ENCODE peak calls at places on chromosomes 16 and 17, in eight cellular contexts. One of them, this sample, is unnamed.

GRCh38 chr17:30104575-30105339 is 11.9 kb upstream of the NSRP1 start:
- DNase-seq in astrocyte: peak; percentile 52
- DNase-seq in stimulated activated CD8-positive, alpha-beta memory T cell treated with anti-CD3 and anti-CD28 coated beads, Interleukin-4, amount 100 ng/mL, for 24 hours: peak; percentile 59
- DNase-seq in pulmonary artery endothelial cell: no peak
- DNase-seq in fibroblast of mammary gland: peak; percentile 83
- DNase-seq in effector CD8-positive, alpha-beta T cell: peak; percentile 51
- DNase-seq in activated CD4-positive, alpha-beta T cell treated with anti-CD3 and anti-CD28 coated beads, Interleukin-2, amount 50 U/mL, for 1 hour: peak; percentile 64
- DNase-seq in body of pancreas: peak; percentile 88
- DNase-seq in this sample: peak; percentile 92

GRCh38 chr17:35372846-35373531 is 432 bp downstream of the SLFN11 start:
- DNase-seq in astrocyte: no peak
- DNase-seq in fibroblast of mammary gland: peak; percentile 12
- DNase-seq in stimulated activated CD8-positive, alpha-beta memory T cell treated with anti-CD3 and anti-CD28 coated beads, Interleukin-4, amount 100 ng/mL, for 24 hours: peak; percentile 12
- DNase-seq in activated CD4-positive, alpha-beta T cell treated with anti-CD3 and anti-CD28 coated beads, Interleukin-2, amount 50 U/mL, for 1 hour: no peak
- DNase-seq in body of pancreas: peak; percentile 8
- DNase-seq in pulmonary artery endothelial cell: no peak
- DNase-seq in effector CD8-positive, alpha-beta T cell: peak; percentile 25
- DNase-seq in this sample: no peak

GRCh38 chr16:27174007-27174406 is 29.3 kb upstream of the KDM8 start:
- DNase-seq in pulmonary artery endothelial cell: no peak
- DNase-seq in astrocyte: no peak
- DNase-seq in stimulated activated CD8-positive, alpha-beta memory T cell treated with anti-CD3 and anti-CD28 coated beads, Interleukin-4, amount 100 ng/mL, for 24 hours: peak; percentile 15
- DNase-seq in fibroblast of mammary gland: no peak
- DNase-seq in body of pancreas: no peak
- DNase-seq in effector CD8-positive, alpha-beta T cell: no peak
- DNase-seq in activated CD4-positive, alpha-beta T cell treated with anti-CD3 and anti-CD28 coated beads, Interleukin-2, amount 50 U/mL, for 1 hour: peak; percentile 56
- DNase-seq in this sample: no peak

GRCh38 chr17:81483862-81484194 is 28.8 kb downstream of the ACTG1 start:
- DNase-seq in stimulated activated CD8-positive, alpha-beta memory T cell treated with anti-CD3 and anti-CD28 coated beads, Interleukin-4, amount 100 ng/mL, for 24 hours: no peak
- DNase-seq in body of pancreas: no peak
- DNase-seq in effector CD8-positive, alpha-beta T cell: no peak
- DNase-seq in fibroblast of mammary gland: no peak
- DNase-seq in activated CD4-positive, alpha-beta T cell treated with anti-CD3 and anti-CD28 coated beads, Interleukin-2, amount 50 U/mL, for 1 hour: no peak
- DNase-seq in astrocyte: no peak
- DNase-seq in pulmonary artery endothelial cell: no peak
- DNase-seq in this sample: no peak

GRCh38 chr16:85947511-85948509 is 48.8 kb downstream of the IRF8 start:
- DNase-seq in pulmonary artery endothelial cell: no peak
- DNase-seq in stimulated activated CD8-positive, alpha-beta memory T cell treated with anti-CD3 and anti-CD28 coated beads, Interleukin-4, amount 100 ng/mL, for 24 hours: no peak
- DNase-seq in astrocyte: no peak
- DNase-seq in fibroblast of mammary gland: no peak
- DNase-seq in effector CD8-positive, alpha-beta T cell: no peak
- DNase-seq in activated CD4-positive, alpha-beta T cell treated with anti-CD3 and anti-CD28 coated beads, Interleukin-2, amount 50 U/mL, for 1 hour: peak; percentile 21
- DNase-seq in body of pancreas: no peak
- DNase-seq in this sample: no peak

GRCh38 chr17:79244665-79245064 is 170.0 kb downstream of the ENGASE start:
- DNase-seq in pulmonary artery endothelial cell: no peak
- DNase-seq in effector CD8-positive, alpha-beta T cell: no peak
- DNase-seq in stimulated activated CD8-positive, alpha-beta memory T cell treated with anti-CD3 and anti-CD28 coated beads, Interleukin-4, amount 100 ng/mL, for 24 hours: no peak
- DNase-seq in body of pancreas: no peak
- DNase-seq in fibroblast of mammary gland: no peak
- DNase-seq in astrocyte: no peak
- DNase-seq in activated CD4-positive, alpha-beta T cell treated with anti-CD3 and anti-CD28 coated beads, Interleukin-2, amount 50 U/mL, for 1 hour: no peak
- DNase-seq in this sample: no peak

GRCh38 chr17:18182190-18182977 is 1.2 kb upstream of the ALKBH5 start:
- DNase-seq in body of pancreas: peak; percentile 87
- DNase-seq in fibroblast of mammary gland: no peak
- DNase-seq in stimulated activated CD8-positive, alpha-beta memory T cell treated with anti-CD3 and anti-CD28 coated beads, Interleukin-4, amount 100 ng/mL, for 24 hours: no peak
- DNase-seq in activated CD4-positive, alpha-beta T cell treated with anti-CD3 and anti-CD28 coated beads, Interleukin-2, amount 50 U/mL, for 1 hour: no peak
- DNase-seq in pulmonary artery endothelial cell: no peak
- DNase-seq in astrocyte: no peak
- DNase-seq in effector CD8-positive, alpha-beta T cell: no peak
- DNase-seq in this sample: no peak

GRCh38 chr16:4882633-4883285 is 35.5 kb downstream of the UBN1 start:
- DNase-seq in astrocyte: peak; percentile 83
- DNase-seq in body of pancreas: peak; percentile 70
- DNase-seq in stimulated activated CD8-positive, alpha-beta memory T cell treated with anti-CD3 and anti-CD28 coated beads, Interleukin-4, amount 100 ng/mL, for 24 hours: no peak
- DNase-seq in activated CD4-positive, alpha-beta T cell treated with anti-CD3 and anti-CD28 coated beads, Interleukin-2, amount 50 U/mL, for 1 hour: no peak
- DNase-seq in fibroblast of mammary gland: peak; percentile 59
- DNase-seq in effector CD8-positive, alpha-beta T cell: no peak
- DNase-seq in pulmonary artery endothelial cell: no peak
- DNase-seq in this sample: peak; percentile 59

GRCh38 chr17:67800495-67800928 is 24.8 kb upstream of the BPTF start:
- DNase-seq in stimulated activated CD8-positive, alpha-beta memory T cell treated with anti-CD3 and anti-CD28 coated beads, Interleukin-4, amount 100 ng/mL, for 24 hours: peak; percentile 16
- DNase-seq in body of pancreas: peak; percentile 85
- DNase-seq in pulmonary artery endothelial cell: peak; percentile 45
- DNase-seq in activated CD4-positive, alpha-beta T cell treated with anti-CD3 and anti-CD28 coated beads, Interleukin-2, amount 50 U/mL, for 1 hour: peak; percentile 33
- DNase-seq in fibroblast of mammary gland: peak; percentile 78
- DNase-seq in astrocyte: peak; percentile 40
- DNase-seq in effector CD8-positive, alpha-beta T cell: no peak
- DNase-seq in this sample: peak; percentile 86

GRCh38 chr16:56989988-56990387 is 631 bp downstream of the NLRC5 start:
- DNase-seq in fibroblast of mammary gland: no peak
- DNase-seq in astrocyte: no peak
- DNase-seq in pulmonary artery endothelial cell: no peak
- DNase-seq in stimulated activated CD8-positive, alpha-beta memory T cell treated with anti-CD3 and anti-CD28 coated beads, Interleukin-4, amount 100 ng/mL, for 24 hours: no peak
- DNase-seq in body of pancreas: no peak
- DNase-seq in activated CD4-positive, alpha-beta T cell treated with anti-CD3 and anti-CD28 coated beads, Interleukin-2, amount 50 U/mL, for 1 hour: no peak
- DNase-seq in effector CD8-positive, alpha-beta T cell: no peak
- DNase-seq in this sample: no peak

GRCh38 chr17:49580055-49580721 is 4.5 kb downstream of the NXPH3 start:
- DNase-seq in astrocyte: no peak
- DNase-seq in activated CD4-positive, alpha-beta T cell treated with anti-CD3 and anti-CD28 coated beads, Interleukin-2, amount 50 U/mL, for 1 hour: no peak
- DNase-seq in pulmonary artery endothelial cell: no peak
- DNase-seq in fibroblast of mammary gland: no peak
- DNase-seq in effector CD8-positive, alpha-beta T cell: no peak
- DNase-seq in stimulated activated CD8-positive, alpha-beta memory T cell treated with anti-CD3 and anti-CD28 coated beads, Interleukin-4, amount 100 ng/mL, for 24 hours: no peak
- DNase-seq in body of pancreas: no peak
- DNase-seq in this sample: no peak

GRCh38 chr16:86379505-86379846 is 130.9 kb upstream of the FOXF1 start:
- DNase-seq in effector CD8-positive, alpha-beta T cell: no peak
- DNase-seq in activated CD4-positive, alpha-beta T cell treated with anti-CD3 and anti-CD28 coated beads, Interleukin-2, amount 50 U/mL, for 1 hour: no peak
- DNase-seq in stimulated activated CD8-positive, alpha-beta memory T cell treated with anti-CD3 and anti-CD28 coated beads, Interleukin-4, amount 100 ng/mL, for 24 hours: no peak
- DNase-seq in body of pancreas: no peak
- DNase-seq in fibroblast of mammary gland: peak; percentile 42
- DNase-seq in pulmonary artery endothelial cell: no peak
- DNase-seq in astrocyte: peak; percentile 61
- DNase-seq in this sample: peak; percentile 51

GRCh38 chr16:1163567-1164055 is 10.7 kb downstream of the CACNA1H start:
- DNase-seq in fibroblast of mammary gland: peak; percentile 4
- DNase-seq in effector CD8-positive, alpha-beta T cell: no peak
- DNase-seq in astrocyte: peak; percentile 71
- DNase-seq in stimulated activated CD8-positive, alpha-beta memory T cell treated with anti-CD3 and anti-CD28 coated beads, Interleukin-4, amount 100 ng/mL, for 24 hours: no peak
- DNase-seq in body of pancreas: no peak
- DNase-seq in pulmonary artery endothelial cell: no peak
- DNase-seq in activated CD4-positive, alpha-beta T cell treated with anti-CD3 and anti-CD28 coated beads, Interleukin-2, amount 50 U/mL, for 1 hour: no peak
- DNase-seq in this sample: no peak

GRCh38 chr17:28892024-28892423 is 5.5 kb downstream of the FLOT2 start:
- DNase-seq in fibroblast of mammary gland: no peak
- DNase-seq in stimulated activated CD8-positive, alpha-beta memory T cell treated with anti-CD3 and anti-CD28 coated beads, Interleukin-4, amount 100 ng/mL, for 24 hours: no peak
- DNase-seq in effector CD8-positive, alpha-beta T cell: no peak
- DNase-seq in body of pancreas: no peak
- DNase-seq in astrocyte: no peak
- DNase-seq in activated CD4-positive, alpha-beta T cell treated with anti-CD3 and anti-CD28 coated beads, Interleukin-2, amount 50 U/mL, for 1 hour: no peak
- DNase-seq in pulmonary artery endothelial cell: no peak
- DNase-seq in this sample: no peak

GRCh38 chr17:1744551-1745512 is 2.2 kb downstream of the SERPINF2 start:
- DNase-seq in body of pancreas: no peak
- DNase-seq in stimulated activated CD8-positive, alpha-beta memory T cell treated with anti-CD3 and anti-CD28 coated beads, Interleukin-4, amount 100 ng/mL, for 24 hours: no peak
- DNase-seq in pulmonary artery endothelial cell: no peak
- DNase-seq in activated CD4-positive, alpha-beta T cell treated with anti-CD3 and anti-CD28 coated beads, Interleukin-2, amount 50 U/mL, for 1 hour: no peak
- DNase-seq in astrocyte: no peak
- DNase-seq in fibroblast of mammary gland: no peak
- DNase-seq in effector CD8-positive, alpha-beta T cell: no peak
- DNase-seq in this sample: no peak

GRCh38 chr16:56788435-56788834 is 58.5 kb downstream of the NUP93 start:
- DNase-seq in stimulated activated CD8-positive, alpha-beta memory T cell treated with anti-CD3 and anti-CD28 coated beads, Interleukin-4, amount 100 ng/mL, for 24 hours: no peak
- DNase-seq in astrocyte: no peak
- DNase-seq in body of pancreas: no peak
- DNase-seq in pulmonary artery endothelial cell: no peak
- DNase-seq in effector CD8-positive, alpha-beta T cell: no peak
- DNase-seq in fibroblast of mammary gland: no peak
- DNase-seq in activated CD4-positive, alpha-beta T cell treated with anti-CD3 and anti-CD28 coated beads, Interleukin-2, amount 50 U/mL, for 1 hour: no peak
- DNase-seq in this sample: no peak

GRCh38 chr16:11029948-11030347 is 85.6 kb downstream of the CLEC16A start:
- DNase-seq in body of pancreas: no peak
- DNase-seq in effector CD8-positive, alpha-beta T cell: no peak
- DNase-seq in activated CD4-positive, alpha-beta T cell treated with anti-CD3 and anti-CD28 coated beads, Interleukin-2, amount 50 U/mL, for 1 hour: no peak
- DNase-seq in stimulated activated CD8-positive, alpha-beta memory T cell treated with anti-CD3 and anti-CD28 coated beads, Interleukin-4, amount 100 ng/mL, for 24 hours: no peak
- DNase-seq in astrocyte: peak; percentile 56
- DNase-seq in pulmonary artery endothelial cell: no peak
- DNase-seq in fibroblast of mammary gland: no peak
- DNase-seq in this sample: no peak

GRCh38 chr17:80261159-80261894 is 675 bp downstream of the RNF213 start:
- DNase-seq in stimulated activated CD8-positive, alpha-beta memory T cell treated with anti-CD3 and anti-CD28 coated beads, Interleukin-4, amount 100 ng/mL, for 24 hours: no peak
- DNase-seq in pulmonary artery endothelial cell: no peak
- DNase-seq in body of pancreas: peak; percentile 69
- DNase-seq in fibroblast of mammary gland: peak; percentile 54
- DNase-seq in effector CD8-positive, alpha-beta T cell: peak; percentile 47
- DNase-seq in astrocyte: no peak
- DNase-seq in activated CD4-positive, alpha-beta T cell treated with anti-CD3 and anti-CD28 coated beads, Interleukin-2, amount 50 U/mL, for 1 hour: peak; percentile 67
- DNase-seq in this sample: peak; percentile 64

GRCh38 chr17:77802811-77803220 is 155.7 kb upstream of the TNRC6C start:
- DNase-seq in effector CD8-positive, alpha-beta T cell: no peak
- DNase-seq in fibroblast of mammary gland: no peak
- DNase-seq in astrocyte: peak; percentile 19
- DNase-seq in stimulated activated CD8-positive, alpha-beta memory T cell treated with anti-CD3 and anti-CD28 coated beads, Interleukin-4, amount 100 ng/mL, for 24 hours: no peak
- DNase-seq in body of pancreas: peak; percentile 12
- DNase-seq in pulmonary artery endothelial cell: no peak
- DNase-seq in activated CD4-positive, alpha-beta T cell treated with anti-CD3 and anti-CD28 coated beads, Interleukin-2, amount 50 U/mL, for 1 hour: no peak
- DNase-seq in this sample: peak; percentile 59

GRCh38 chr16:17107450-17107849 is 363.3 kb downstream of the XYLT1 start:
- DNase-seq in astrocyte: no peak
- DNase-seq in activated CD4-positive, alpha-beta T cell treated with anti-CD3 and anti-CD28 coated beads, Interleukin-2, amount 50 U/mL, for 1 hour: no peak
- DNase-seq in body of pancreas: no peak
- DNase-seq in pulmonary artery endothelial cell: no peak
- DNase-seq in effector CD8-positive, alpha-beta T cell: no peak
- DNase-seq in fibroblast of mammary gland: no peak
- DNase-seq in stimulated activated CD8-positive, alpha-beta memory T cell treated with anti-CD3 and anti-CD28 coated beads, Interleukin-4, amount 100 ng/mL, for 24 hours: no peak
- DNase-seq in this sample: no peak

GRCh38 chr17:68344701-68345136 is 53.4 kb downstream of the ARSG start:
- DNase-seq in pulmonary artery endothelial cell: no peak
- DNase-seq in fibroblast of mammary gland: no peak
- DNase-seq in activated CD4-positive, alpha-beta T cell treated with anti-CD3 and anti-CD28 coated beads, Interleukin-2, amount 50 U/mL, for 1 hour: peak; percentile 35
- DNase-seq in body of pancreas: no peak
- DNase-seq in effector CD8-positive, alpha-beta T cell: peak; percentile 17
- DNase-seq in stimulated activated CD8-positive, alpha-beta memory T cell treated with anti-CD3 and anti-CD28 coated beads, Interleukin-4, amount 100 ng/mL, for 24 hours: peak; percentile 19
- DNase-seq in astrocyte: no peak
- DNase-seq in this sample: peak; percentile 41

GRCh38 chr16:68131813-68132706 is 46.9 kb downstream of the NFATC3 start:
- DNase-seq in fibroblast of mammary gland: no peak
- DNase-seq in activated CD4-positive, alpha-beta T cell treated with anti-CD3 and anti-CD28 coated beads, Interleukin-2, amount 50 U/mL, for 1 hour: no peak
- DNase-seq in body of pancreas: no peak
- DNase-seq in effector CD8-positive, alpha-beta T cell: no peak
- DNase-seq in astrocyte: no peak
- DNase-seq in stimulated activated CD8-positive, alpha-beta memory T cell treated with anti-CD3 and anti-CD28 coated beads, Interleukin-4, amount 100 ng/mL, for 24 hours: no peak
- DNase-seq in pulmonary artery endothelial cell: no peak
- DNase-seq in this sample: no peak